ENCODE peak calls at places on chromosomes 12 and 14, in four cellular contexts. L is astrocyte of the cerebellum, I is BJ, M is BE2C. F is an unnamed sample.

GRCh38 chr12:60872219-60872618 is 1276.4 kb downstream of the SLC16A7 start:
- DNase-seq in L (no peak), I (no peak), M (no peak), F (no peak)

GRCh38 chr12:99043319-99043914 is 398.3 kb downstream of the APAF1 start:
- DNase-seq in L (peak; percentile 59), I (no peak), M (peak; percentile 66), F (peak; percentile 53)

GRCh38 chr14:52115286-52115685 is 46.4 kb upstream of the NID2 start:
- DNase-seq in L (no peak), I (no peak), M (no peak), F (no peak)

GRCh38 chr12:53696285-53696654 is 20.4 kb upstream of the ATP5MC2 start:
- DNase-seq in L (peak; percentile 53), I (no peak), M (peak; percentile 80), F (no peak)

GRCh38 chr12:89183985-89184435 is 168.3 kb downstream of the DUSP6 start:
- DNase-seq in L (no peak), I (no peak), M (no peak), F (no peak)

GRCh38 chr12:75269209-75269608 is 59.6 kb upstream of the KCNC2 start:
- DNase-seq in L (no peak), I (no peak), M (no peak), F (no peak)

GRCh38 chr14:32560213-32560857 is 231.2 kb downstream of the AKAP6 start:
- DNase-seq in L (peak; percentile 73), I (peak; percentile 58), M (peak; percentile 50), F (peak; percentile 43)

GRCh38 chr14:74571901-74572828 is 39.9 kb downstream of the LTBP2 start:
- DNase-seq in L (peak; percentile 95), I (peak; percentile 99), M (no peak), F (no peak)

GRCh38 chr12:57005980-57006808 is at the start of gene ZBTB39:
- DNase-seq in L (no peak), I (no peak), M (peak; percentile 81), F (no peak)

GRCh38 chr14:68308695-68309094 is 484.2 kb downstream of the ZFP36L1 start:
- DNase-seq in L (no peak), I (no peak), M (no peak), F (no peak)

GRCh38 chr12:7093892-7094291 is 1.6 kb upstream of the C1R start:
- DNase-seq in L (no peak), I (no peak), M (no peak), F (no peak)

GRCh38 chr12:70049596-70050360 is 193.5 kb upstream of the CNOT2 start:
- DNase-seq in L (no peak), I (no peak), M (no peak), F (no peak)

GRCh38 chr12:113185180-113186032 is at the start of the genes DDX54 and RITA1:
- DNase-seq in L (no peak), I (no peak), M (peak; percentile 90), F (peak; percentile 79)

GRCh38 chr12:106919910-106920544 is 35.7 kb upstream of the TMEM263 start:
- DNase-seq in L (peak; percentile 49), I (no peak), M (peak; percentile 36), F (no peak)

GRCh38 chr12:88219861-88220260 is 77.8 kb downstream of the TMTC3 start:
- DNase-seq in L (no peak), I (no peak), M (no peak), F (no peak)

GRCh38 chr12:103965255-103965589 is 450 bp upstream of the TDG start:
- DNase-seq in L (no peak), I (no peak), M (no peak), F (no peak)

GRCh38 chr12:50635356-50635755 is 128.5 kb upstream of the ATF1 start:
- DNase-seq in L (no peak), I (no peak), M (no peak), F (no peak)

GRCh38 chr14:68312884-68313725 is 479.8 kb downstream of the ZFP36L1 start:
- DNase-seq in L (no peak), I (no peak), M (no peak), F (no peak)

GRCh38 chr14:98897605-98898309 is 374.2 kb downstream of the BCL11B start:
- DNase-seq in L (no peak), I (no peak), M (no peak), F (no peak)

GRCh38 chr12:48442191-48442828 is 30.0 kb upstream of the ANP32D start:
- DNase-seq in L (no peak), I (no peak), M (no peak), F (no peak)
- TF ChIP-seq CTCF in L (no peak), I (peak; percentile 11), M (peak; percentile 10), F (no peak)

GRCh38 chr12:122024132-122024785 is 2.6 kb downstream of the BCL7A start:
- DNase-seq in L (no peak), I (no peak), M (no peak), F (no peak)
- H3K4me3 ChIP-seq in L (peak overlapping the region; percentile 51), I (no peak overlapping the region), M (peak overlapping the region; percentile 71), F (peak overlapping the region; percentile 76)

GRCh38 chr12:2834581-2835491 is at the start of gene NRIP2:
- DNase-seq in L (no peak), I (no peak), M (peak; percentile 77), F (peak; percentile 81)
- TF ChIP-seq CTCF in L (peak; percentile 28), I (no peak), M (peak; percentile 12), F (peak; percentile 19)

DNA sequence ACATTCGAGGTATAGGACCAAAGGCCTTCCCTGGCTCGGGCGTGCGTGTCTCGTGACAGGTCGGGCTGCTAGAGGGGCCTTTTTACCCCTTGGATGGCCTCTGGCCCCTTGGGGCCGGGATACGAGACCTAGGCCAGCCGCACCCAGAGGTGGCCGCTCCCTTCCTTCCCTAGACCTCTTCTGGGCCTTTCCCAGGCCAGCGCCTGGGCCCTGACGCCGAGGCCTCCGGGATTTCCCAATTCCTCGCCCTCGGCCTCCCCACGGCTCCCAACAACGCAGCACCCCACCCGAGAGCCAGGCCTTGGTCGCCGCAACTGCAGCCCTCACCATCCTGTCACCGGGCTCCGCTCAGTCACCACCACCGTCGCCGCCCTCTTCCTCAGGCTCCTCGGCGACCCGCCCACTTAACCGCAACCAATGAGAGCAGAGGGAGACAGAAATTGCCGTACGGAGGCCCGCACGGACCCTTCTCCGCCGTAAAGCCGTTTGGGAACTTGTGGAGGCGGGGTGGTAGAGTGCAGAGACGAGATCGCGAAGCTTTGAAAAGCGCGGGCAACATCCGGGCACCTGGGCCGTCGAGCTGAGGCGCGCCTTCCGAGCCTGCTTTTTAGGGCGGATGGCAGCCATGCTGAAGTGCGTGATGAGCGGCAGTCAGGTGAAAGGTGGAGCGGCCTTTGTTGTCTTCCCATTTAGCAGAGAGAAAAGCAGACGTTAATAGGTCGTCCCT is at the start of the genes RAD9B and VPS29:
- DNase-seq in L (peak; percentile 92), I (peak; percentile 90), M (peak; percentile 98), F (peak; percentile 97)
- H3K4me3 ChIP-seq in L (peak within 1 kb of the TSS; percentile 87), I (peak within 1 kb of the TSS; percentile 95), M (peak within 1 kb of the TSS; percentile 92), F (peak within 1 kb of the TSS; percentile 98)

DNA sequence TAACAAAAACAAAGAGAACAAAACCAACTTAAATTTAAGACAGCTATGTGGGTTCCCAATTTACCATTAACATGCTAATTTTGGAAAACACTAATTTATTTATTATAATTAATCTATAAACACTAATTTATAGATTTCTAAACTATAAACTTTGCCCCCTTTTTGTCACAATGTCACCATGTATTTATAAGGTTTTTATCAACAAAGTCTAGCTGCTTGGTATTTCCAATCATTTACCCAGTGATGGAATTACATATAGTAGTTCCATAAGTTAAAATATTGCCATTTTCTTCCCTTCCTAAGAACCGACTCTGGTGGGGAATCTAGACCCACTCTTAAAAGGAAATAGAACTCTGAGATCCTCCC is 140.7 kb downstream of the PPM1H start:
- DNase-seq in L (no peak), I (no peak), M (no peak), F (no peak)
- TF ChIP-seq CTCF in L (no peak), I (no peak), M (no peak), F (no peak)

DNA sequence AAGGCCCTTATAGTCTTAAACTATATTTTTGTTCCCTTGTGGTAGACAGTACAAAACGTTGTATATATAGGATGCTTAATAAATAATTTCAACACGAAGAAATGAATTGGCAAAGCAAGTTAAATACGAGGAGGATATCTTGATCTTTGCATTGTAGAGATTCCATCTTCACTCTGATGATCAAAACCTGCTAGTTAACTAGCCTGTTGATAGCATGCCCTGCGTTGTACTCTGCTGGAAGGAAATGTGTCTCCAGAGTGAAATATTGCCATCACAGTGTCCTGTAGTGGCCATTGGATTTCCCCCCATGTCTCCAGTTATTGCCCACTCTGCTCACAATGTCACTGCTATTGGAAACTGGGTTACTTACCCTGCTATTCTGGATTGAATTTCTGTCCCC is 109.5 kb downstream of the PLEKHA5 start:
- DNase-seq in L (no peak), I (no peak), M (no peak), F (no peak)
- H3K4me3 ChIP-seq in L (no peak overlapping the region), I (no peak overlapping the region), M (no peak overlapping the region), F (no peak overlapping the region)

GRCh38 chr12:38911611-38912010 is 6.2 kb upstream of the CPNE8 start:
- DNase-seq in L (no peak), I (no peak), M (no peak), F (no peak)
- TF ChIP-seq CTCF in L (no peak), I (no peak), M (peak; percentile 12), F (no peak)

GRCh38 chr14:58901826-58902225 is 264.1 kb downstream of the DACT1 start:
- DNase-seq in L (no peak), I (no peak), M (no peak), F (no peak)
- H3K4me3 ChIP-seq in L (no peak overlapping the region), I (no peak overlapping the region), M (no peak overlapping the region), F (no peak overlapping the region)

F was measured in dorsolateral prefrontal cortex.